ENCODE peak calls at places on chromosomes 13 and 19, in six cellular contexts. One of them, this sample, is unnamed.

GRCh38 chr13:94764576-94765321 is 52.4 kb upstream of the SOX21 start:
- DNase-seq in frontal cortex: no peak
- DNase-seq in AG04450: no peak
- DNase-seq in stimulated activated CD4-positive, alpha-beta T cell treated with anti-CD3 and anti-CD28 coated beads, Interleukin-1b, Interleukin-23, amount 100 ng/mL, for 24 hours: peak
- DNase-seq in GM12865: no peak
- DNase-seq in NCI-H774: no peak
- DNase-seq in this sample: no peak

GRCh38 chr19:17749912-17750317 is 1.4 kb upstream of the FCHO1 start:
- DNase-seq in GM12865: no peak
- DNase-seq in NCI-H774: no peak
- DNase-seq in AG04450: no peak
- DNase-seq in frontal cortex: no peak
- DNase-seq in stimulated activated CD4-positive, alpha-beta T cell treated with anti-CD3 and anti-CD28 coated beads, Interleukin-1b, Interleukin-23, amount 100 ng/mL, for 24 hours: peak
- DNase-seq in this sample: no peak

GRCh38 chr19:54062643-54063042 is 1.1 kb downstream of the VSTM1 start:
- DNase-seq in NCI-H774: no peak
- DNase-seq in GM12865: no peak
- DNase-seq in AG04450: no peak
- DNase-seq in stimulated activated CD4-positive, alpha-beta T cell treated with anti-CD3 and anti-CD28 coated beads, Interleukin-1b, Interleukin-23, amount 100 ng/mL, for 24 hours: no peak
- DNase-seq in frontal cortex: no peak
- DNase-seq in this sample: peak

GRCh38 chr13:97629601-97630272 is 195.8 kb downstream of the RAP2A start:
- DNase-seq in NCI-H774: peak
- DNase-seq in GM12865: no peak
- DNase-seq in stimulated activated CD4-positive, alpha-beta T cell treated with anti-CD3 and anti-CD28 coated beads, Interleukin-1b, Interleukin-23, amount 100 ng/mL, for 24 hours: no peak
- DNase-seq in AG04450: no peak
- DNase-seq in frontal cortex: no peak
- DNase-seq in this sample: no peak

GRCh38 chr19:38142176-38143035 is 81.6 kb downstream of the DPF1 start:
- DNase-seq in stimulated activated CD4-positive, alpha-beta T cell treated with anti-CD3 and anti-CD28 coated beads, Interleukin-1b, Interleukin-23, amount 100 ng/mL, for 24 hours: peak
- DNase-seq in GM12865: peak
- DNase-seq in NCI-H774: no peak
- DNase-seq in AG04450: no peak
- DNase-seq in frontal cortex: peak
- DNase-seq in this sample: no peak

GRCh38 chr19:29308977-29309520 is 96.1 kb upstream of the UQCRFS1 start:
- DNase-seq in NCI-H774: peak
- DNase-seq in AG04450: no peak
- DNase-seq in frontal cortex: no peak
- DNase-seq in stimulated activated CD4-positive, alpha-beta T cell treated with anti-CD3 and anti-CD28 coated beads, Interleukin-1b, Interleukin-23, amount 100 ng/mL, for 24 hours: no peak
- DNase-seq in GM12865: no peak
- DNase-seq in this sample: no peak

GRCh38 chr13:25771208-25771607 is 280.6 kb downstream of the SHISA2 start:
- DNase-seq in GM12865: no peak
- DNase-seq in stimulated activated CD4-positive, alpha-beta T cell treated with anti-CD3 and anti-CD28 coated beads, Interleukin-1b, Interleukin-23, amount 100 ng/mL, for 24 hours: no peak
- DNase-seq in NCI-H774: no peak
- DNase-seq in frontal cortex: no peak
- DNase-seq in AG04450: no peak
- DNase-seq in this sample: no peak

GRCh38 chr13:60765700-60766411 is 368.8 kb downstream of the TDRD3 start:
- DNase-seq in GM12865: no peak
- DNase-seq in AG04450: no peak
- DNase-seq in NCI-H774: no peak
- DNase-seq in stimulated activated CD4-positive, alpha-beta T cell treated with anti-CD3 and anti-CD28 coated beads, Interleukin-1b, Interleukin-23, amount 100 ng/mL, for 24 hours: no peak
- DNase-seq in frontal cortex: no peak
- DNase-seq in this sample: no peak

GRCh38 chr19:14147797-14148605 is 11.6 kb upstream of the ASF1B start:
- DNase-seq in stimulated activated CD4-positive, alpha-beta T cell treated with anti-CD3 and anti-CD28 coated beads, Interleukin-1b, Interleukin-23, amount 100 ng/mL, for 24 hours: peak
- DNase-seq in AG04450: peak
- DNase-seq in NCI-H774: peak
- DNase-seq in frontal cortex: peak
- DNase-seq in GM12865: peak
- DNase-seq in this sample: peak

GRCh38 chr13:19836472-19836871 is 27.0 kb downstream of the ZMYM5 start:
- DNase-seq in NCI-H774: no peak
- DNase-seq in GM12865: no peak
- DNase-seq in frontal cortex: no peak
- DNase-seq in stimulated activated CD4-positive, alpha-beta T cell treated with anti-CD3 and anti-CD28 coated beads, Interleukin-1b, Interleukin-23, amount 100 ng/mL, for 24 hours: no peak
- DNase-seq in AG04450: no peak
- DNase-seq in this sample: no peak

GRCh38 chr19:38805180-38805579 is 7.6 kb downstream of the LGALS4 start:
- DNase-seq in NCI-H774: no peak
- DNase-seq in stimulated activated CD4-positive, alpha-beta T cell treated with anti-CD3 and anti-CD28 coated beads, Interleukin-1b, Interleukin-23, amount 100 ng/mL, for 24 hours: no peak
- DNase-seq in GM12865: no peak
- DNase-seq in frontal cortex: no peak
- DNase-seq in AG04450: no peak
- DNase-seq in this sample: no peak

GRCh38 chr13:33184530-33184929 is 101.0 kb downstream of the STARD13 start:
- DNase-seq in NCI-H774: no peak
- DNase-seq in frontal cortex: no peak
- DNase-seq in AG04450: no peak
- DNase-seq in GM12865: no peak
- DNase-seq in stimulated activated CD4-positive, alpha-beta T cell treated with anti-CD3 and anti-CD28 coated beads, Interleukin-1b, Interleukin-23, amount 100 ng/mL, for 24 hours: no peak
- DNase-seq in this sample: no peak

GRCh38 chr19:6161271-6161850 is 25.9 kb downstream of the ACSBG2 start:
- DNase-seq in NCI-H774: peak
- DNase-seq in frontal cortex: no peak
- DNase-seq in GM12865: peak
- DNase-seq in stimulated activated CD4-positive, alpha-beta T cell treated with anti-CD3 and anti-CD28 coated beads, Interleukin-1b, Interleukin-23, amount 100 ng/mL, for 24 hours: peak
- DNase-seq in AG04450: no peak
- DNase-seq in this sample: peak

GRCh38 chr19:5023128-5023571 is 54.2 kb downstream of the KDM4B start:
- DNase-seq in NCI-H774: no peak
- DNase-seq in stimulated activated CD4-positive, alpha-beta T cell treated with anti-CD3 and anti-CD28 coated beads, Interleukin-1b, Interleukin-23, amount 100 ng/mL, for 24 hours: no peak
- DNase-seq in frontal cortex: no peak
- DNase-seq in GM12865: no peak
- DNase-seq in AG04450: no peak
- DNase-seq in this sample: no peak

GRCh38 chr19:7676376-7676775 is 514 bp upstream of the MCEMP1 start:
- DNase-seq in NCI-H774: no peak
- DNase-seq in AG04450: no peak
- DNase-seq in stimulated activated CD4-positive, alpha-beta T cell treated with anti-CD3 and anti-CD28 coated beads, Interleukin-1b, Interleukin-23, amount 100 ng/mL, for 24 hours: no peak
- DNase-seq in GM12865: no peak
- DNase-seq in frontal cortex: no peak
- DNase-seq in this sample: peak

GRCh38 chr13:43376596-43376995 is 353.2 kb downstream of the DNAJC15 start:
- DNase-seq in NCI-H774: no peak
- DNase-seq in AG04450: no peak
- DNase-seq in stimulated activated CD4-positive, alpha-beta T cell treated with anti-CD3 and anti-CD28 coated beads, Interleukin-1b, Interleukin-23, amount 100 ng/mL, for 24 hours: no peak
- DNase-seq in frontal cortex: no peak
- DNase-seq in GM12865: no peak
- DNase-seq in this sample: no peak

GRCh38 chr13:114020750-114021463 is 47.0 kb upstream of the C13orf46 start:
- DNase-seq in NCI-H774: peak
- DNase-seq in AG04450: no peak
- DNase-seq in frontal cortex: no peak
- DNase-seq in GM12865: no peak
- DNase-seq in stimulated activated CD4-positive, alpha-beta T cell treated with anti-CD3 and anti-CD28 coated beads, Interleukin-1b, Interleukin-23, amount 100 ng/mL, for 24 hours: no peak
- DNase-seq in this sample: no peak

GRCh38 chr13:45674908-45675307 is 27.2 kb upstream of the CBY2 start:
- DNase-seq in GM12865: no peak
- DNase-seq in frontal cortex: no peak
- DNase-seq in NCI-H774: no peak
- DNase-seq in stimulated activated CD4-positive, alpha-beta T cell treated with anti-CD3 and anti-CD28 coated beads, Interleukin-1b, Interleukin-23, amount 100 ng/mL, for 24 hours: no peak
- DNase-seq in AG04450: no peak
- DNase-seq in this sample: no peak

GRCh38 chr19:9149976-9150375 is 9.8 kb downstream of the ZNF317 start:
- DNase-seq in NCI-H774: no peak
- DNase-seq in GM12865: no peak
- DNase-seq in AG04450: no peak
- DNase-seq in frontal cortex: no peak
- DNase-seq in stimulated activated CD4-positive, alpha-beta T cell treated with anti-CD3 and anti-CD28 coated beads, Interleukin-1b, Interleukin-23, amount 100 ng/mL, for 24 hours: no peak
- DNase-seq in this sample: no peak

GRCh38 chr19:52270266-52270885 is 989 bp downstream of the ZNF766 start:
- DNase-seq in frontal cortex: no peak
- DNase-seq in AG04450: no peak
- DNase-seq in NCI-H774: no peak
- DNase-seq in GM12865: peak
- DNase-seq in stimulated activated CD4-positive, alpha-beta T cell treated with anti-CD3 and anti-CD28 coated beads, Interleukin-1b, Interleukin-23, amount 100 ng/mL, for 24 hours: no peak
- DNase-seq in this sample: no peak

GRCh38 chr13:40562975-40563349 is 103.5 kb downstream of the FOXO1 start:
- DNase-seq in stimulated activated CD4-positive, alpha-beta T cell treated with anti-CD3 and anti-CD28 coated beads, Interleukin-1b, Interleukin-23, amount 100 ng/mL, for 24 hours: no peak
- DNase-seq in AG04450: no peak
- DNase-seq in frontal cortex: no peak
- DNase-seq in GM12865: peak
- DNase-seq in NCI-H774: no peak
- DNase-seq in this sample: peak

GRCh38 chr19:14410054-14410774 is 8.9 kb downstream of the DDX39A start:
- DNase-seq in AG04450: no peak
- DNase-seq in frontal cortex: no peak
- DNase-seq in NCI-H774: no peak
- DNase-seq in stimulated activated CD4-positive, alpha-beta T cell treated with anti-CD3 and anti-CD28 coated beads, Interleukin-1b, Interleukin-23, amount 100 ng/mL, for 24 hours: no peak
- DNase-seq in GM12865: peak
- DNase-seq in this sample: peak

GRCh38 chr13:66076417-66076816 is 1153.7 kb downstream of the PCDH9 start:
- DNase-seq in stimulated activated CD4-positive, alpha-beta T cell treated with anti-CD3 and anti-CD28 coated beads, Interleukin-1b, Interleukin-23, amount 100 ng/mL, for 24 hours: no peak
- DNase-seq in AG04450: peak
- DNase-seq in NCI-H774: no peak
- DNase-seq in GM12865: no peak
- DNase-seq in frontal cortex: no peak
- DNase-seq in this sample: no peak

GRCh38 chr13:73070451-73070850 is 11.6 kb downstream of the KLF5 start:
- DNase-seq in frontal cortex: no peak
- DNase-seq in GM12865: no peak
- DNase-seq in AG04450: no peak
- DNase-seq in stimulated activated CD4-positive, alpha-beta T cell treated with anti-CD3 and anti-CD28 coated beads, Interleukin-1b, Interleukin-23, amount 100 ng/mL, for 24 hours: no peak
- DNase-seq in NCI-H774: no peak
- DNase-seq in this sample: no peak

GRCh38 chr13:39035799-39036198 is 2.1 kb downstream of the PROSER1 start:
- DNase-seq in GM12865: no peak
- DNase-seq in frontal cortex: no peak
- DNase-seq in AG04450: no peak
- DNase-seq in NCI-H774: no peak
- DNase-seq in stimulated activated CD4-positive, alpha-beta T cell treated with anti-CD3 and anti-CD28 coated beads, Interleukin-1b, Interleukin-23, amount 100 ng/mL, for 24 hours: no peak
- DNase-seq in this sample: no peak

GRCh38 chr13:94056362-94056990 is 423.0 kb downstream of the DCT start:
- DNase-seq in NCI-H774: no peak
- DNase-seq in AG04450: no peak
- DNase-seq in GM12865: no peak
- DNase-seq in frontal cortex: no peak
- DNase-seq in stimulated activated CD4-positive, alpha-beta T cell treated with anti-CD3 and anti-CD28 coated beads, Interleukin-1b, Interleukin-23, amount 100 ng/mL, for 24 hours: no peak
- DNase-seq in this sample: no peak

GRCh38 chr19:19514215-19514633 is 1.1 kb downstream of the TSSK6 start:
- DNase-seq in GM12865: no peak
- DNase-seq in NCI-H774: no peak
- DNase-seq in AG04450: no peak
- DNase-seq in frontal cortex: no peak
- DNase-seq in stimulated activated CD4-positive, alpha-beta T cell treated with anti-CD3 and anti-CD28 coated beads, Interleukin-1b, Interleukin-23, amount 100 ng/mL, for 24 hours: no peak
- DNase-seq in this sample: no peak

GRCh38 chr13:94178625-94179244 is 300.7 kb downstream of the DCT start:
- DNase-seq in AG04450: no peak
- DNase-seq in NCI-H774: peak
- DNase-seq in GM12865: no peak
- DNase-seq in stimulated activated CD4-positive, alpha-beta T cell treated with anti-CD3 and anti-CD28 coated beads, Interleukin-1b, Interleukin-23, amount 100 ng/mL, for 24 hours: no peak
- DNase-seq in frontal cortex: no peak
- DNase-seq in this sample: no peak

GRCh38 chr13:109592776-109593175 is 193.6 kb downstream of the IRS2 start:
- DNase-seq in AG04450: no peak
- DNase-seq in frontal cortex: no peak
- DNase-seq in GM12865: no peak
- DNase-seq in stimulated activated CD4-positive, alpha-beta T cell treated with anti-CD3 and anti-CD28 coated beads, Interleukin-1b, Interleukin-23, amount 100 ng/mL, for 24 hours: no peak
- DNase-seq in NCI-H774: no peak
- DNase-seq in this sample: no peak

GRCh38 chr19:1249298-1249989 is 1.1 kb downstream of the MIDN start:
- DNase-seq in NCI-H774: peak
- DNase-seq in frontal cortex: peak
- DNase-seq in GM12865: peak
- DNase-seq in stimulated activated CD4-positive, alpha-beta T cell treated with anti-CD3 and anti-CD28 coated beads, Interleukin-1b, Interleukin-23, amount 100 ng/mL, for 24 hours: peak
- DNase-seq in AG04450: peak
- DNase-seq in this sample: peak

GRCh38 chr13:52846567-52847321 is 1.7 kb downstream of the PCDH8 start:
- DNase-seq in NCI-H774: no peak
- DNase-seq in GM12865: no peak
- DNase-seq in frontal cortex: peak
- DNase-seq in AG04450: no peak
- DNase-seq in stimulated activated CD4-positive, alpha-beta T cell treated with anti-CD3 and anti-CD28 coated beads, Interleukin-1b, Interleukin-23, amount 100 ng/mL, for 24 hours: no peak
- DNase-seq in this sample: peak

GRCh38 chr13:47409778-47410177 is 512.9 kb upstream of the HTR2A start:
- DNase-seq in AG04450: no peak
- DNase-seq in stimulated activated CD4-positive, alpha-beta T cell treated with anti-CD3 and anti-CD28 coated beads, Interleukin-1b, Interleukin-23, amount 100 ng/mL, for 24 hours: no peak
- DNase-seq in frontal cortex: no peak
- DNase-seq in NCI-H774: no peak
- DNase-seq in GM12865: no peak
- DNase-seq in this sample: no peak

GRCh38 chr19:49061000-49061399 is 3.5 kb upstream of the CGB7 start:
- DNase-seq in AG04450: no peak
- DNase-seq in frontal cortex: no peak
- DNase-seq in stimulated activated CD4-positive, alpha-beta T cell treated with anti-CD3 and anti-CD28 coated beads, Interleukin-1b, Interleukin-23, amount 100 ng/mL, for 24 hours: no peak
- DNase-seq in GM12865: no peak
- DNase-seq in NCI-H774: no peak
- DNase-seq in this sample: no peak

GRCh38 chr13:87376081-87376480 is 295.1 kb upstream of the SLITRK5 start:
- DNase-seq in NCI-H774: no peak
- DNase-seq in frontal cortex: no peak
- DNase-seq in GM12865: no peak
- DNase-seq in AG04450: no peak
- DNase-seq in stimulated activated CD4-positive, alpha-beta T cell treated with anti-CD3 and anti-CD28 coated beads, Interleukin-1b, Interleukin-23, amount 100 ng/mL, for 24 hours: no peak
- DNase-seq in this sample: no peak